ENCODE peak calls at places on chromosomes 12 and 14, in six cellular contexts. L is mammary epithelial cell; G is effector memory CD8-positive, alpha-beta T cell; B is Daoy; D is mesothelial cell of epicardium; Z is EL. R is an unnamed sample.

GRCh38 chr12:24307716-24308335 is 358.4 kb upstream of the SOX5 start:
- DNase-seq in G (no peak), D (no peak), Z (no peak), L (no peak), B (no peak), R (no peak)

GRCh38 chr12:76037130-76038105 is 5.8 kb upstream of the PHLDA1 start:
- DNase-seq in G (peak), B (peak), D (no peak), Z (peak), L (peak), R (peak)

GRCh38 chr14:32324601-32325000 is 4.5 kb upstream of the AKAP6 start:
- DNase-seq in L (no peak), G (no peak), Z (no peak), D (no peak), B (no peak), R (no peak)

GRCh38 chr12:58425481-58426392 is 484.4 kb downstream of the ATP23 start:
- DNase-seq in D (no peak), L (peak), Z (peak), G (no peak), B (peak), R (peak)

GRCh38 chr14:69610859-69611263 is 535 bp upstream of the SUSD6 start:
- DNase-seq in L (no peak), Z (peak), D (no peak), G (no peak), B (peak), R (no peak)

GRCh38 chr14:75291331-75291730 is 12.7 kb downstream of the FOS start:
- DNase-seq in B (no peak), D (no peak), L (no peak), Z (no peak), G (no peak), R (no peak)

GRCh38 chr12:22856120-22856699 is 231.2 kb downstream of the ETNK1 start:
- DNase-seq in Z (peak), L (peak), G (no peak), B (no peak), D (no peak), R (peak)

GRCh38 chr12:121536929-121537813 is 43.7 kb downstream of the KDM2B start:
- DNase-seq in G (peak), D (peak), Z (peak), L (peak), B (peak), R (peak)

GRCh38 chr12:6280672-6281071 is 29.8 kb upstream of the PLEKHG6 start:
- DNase-seq in G (no peak), D (no peak), B (no peak), L (no peak), Z (no peak), R (no peak)

R was measured in hepatic stellate cell.